ENCODE peak calls at places on chromosomes 2 and 18, in four cellular contexts. One of them, this sample, is unnamed.

GRCh38 chr2:126669772-126670171 is 13.8 kb downstream of the GYPC start:
- DNase-seq in AG09309: no peak
- DNase-seq in AG20443: no peak
- DNase-seq in EH: no peak
- DNase-seq in this sample: no peak

GRCh38 chr2:44944102-44944951 is 2.8 kb downstream of the SIX3 start:
- DNase-seq in AG20443: no peak
- DNase-seq in EH: no peak
- DNase-seq in AG09309: no peak
- DNase-seq in this sample: no peak

GRCh38 chr2:66370824-66371223 is 64.1 kb upstream of the MEIS1 start:
- DNase-seq in AG09309: no peak
- DNase-seq in AG20443: no peak
- DNase-seq in EH: peak
- DNase-seq in this sample: no peak

GRCh38 chr2:96260404-96261260 is 5.2 kb downstream of the TMEM127 start:
- DNase-seq in EH: peak
- DNase-seq in AG20443: peak
- DNase-seq in AG09309: peak
- DNase-seq in this sample: peak

GRCh38 chr2:158845869-158846268 is 50.8 kb downstream of the DAPL1 start:
- DNase-seq in AG09309: no peak
- DNase-seq in EH: peak
- DNase-seq in AG20443: peak
- DNase-seq in this sample: no peak

GRCh38 chr18:13566941-13567762 is 159.2 kb downstream of the FAM210A start:
- DNase-seq in AG09309: no peak
- DNase-seq in EH: no peak
- DNase-seq in AG20443: peak
- DNase-seq in this sample: no peak

GRCh38 chr2:222819722-222820333 is 41.0 kb upstream of the ACSL3 start:
- DNase-seq in AG09309: peak
- DNase-seq in EH: peak
- DNase-seq in AG20443: peak
- DNase-seq in this sample: no peak

GRCh38 chr2:8692783-8693768 is 11.2 kb downstream of the ID2 start:
- DNase-seq in AG20443: peak
- DNase-seq in EH: no peak
- DNase-seq in AG09309: no peak
- DNase-seq in this sample: peak

GRCh38 chr2:127498386-127498785 is 27.9 kb downstream of the IWS1 start:
- DNase-seq in EH: peak
- DNase-seq in AG20443: no peak
- DNase-seq in AG09309: no peak
- DNase-seq in this sample: no peak

GRCh38 chr2:46439582-46439981 is 39.8 kb upstream of the TMEM247 start:
- DNase-seq in AG09309: no peak
- DNase-seq in EH: no peak
- DNase-seq in AG20443: no peak
- DNase-seq in this sample: no peak

GRCh38 chr2:183125659-183126341 is 1.6 kb downstream of the NUP35 start:
- DNase-seq in EH: no peak
- DNase-seq in AG09309: no peak
- DNase-seq in AG20443: no peak
- DNase-seq in this sample: no peak

GRCh38 chr2:182522930-182523541 is 96.2 kb upstream of the PDE1A start:
- DNase-seq in EH: no peak
- DNase-seq in AG09309: no peak
- DNase-seq in AG20443: no peak
- DNase-seq in this sample: peak

GRCh38 chr2:130824492-130825061 is 12.1 kb upstream of the ARHGEF4 start:
- DNase-seq in EH: peak
- DNase-seq in AG09309: peak
- DNase-seq in AG20443: peak
- DNase-seq in this sample: no peak

GRCh38 chr18:79555885-79556284 is 123.7 kb upstream of the CTDP1 start:
- DNase-seq in AG09309: no peak
- DNase-seq in AG20443: no peak
- DNase-seq in EH: no peak
- DNase-seq in this sample: no peak

GRCh38 chr2:6764968-6765723 is 100.6 kb downstream of the CMPK2 start:
- DNase-seq in AG20443: no peak
- DNase-seq in EH: no peak
- DNase-seq in AG09309: no peak
- DNase-seq in this sample: peak

GRCh38 chr18:79526468-79527460 is 131.0 kb downstream of the NFATC1 start:
- DNase-seq in AG20443: no peak
- DNase-seq in AG09309: no peak
- DNase-seq in EH: no peak
- DNase-seq in this sample: no peak

GRCh38 chr2:62817995-62818713 is 112.6 kb downstream of the EHBP1 start:
- DNase-seq in EH: peak
- DNase-seq in AG09309: no peak
- DNase-seq in AG20443: no peak
- DNase-seq in this sample: no peak

GRCh38 chr2:106108791-106109190 is 85.3 kb downstream of the UXS1 start:
- DNase-seq in AG20443: no peak
- DNase-seq in EH: no peak
- DNase-seq in AG09309: no peak
- DNase-seq in this sample: no peak

GRCh38 chr2:241905716-241906376 is 36.3 kb downstream of the RTP5 start:
- DNase-seq in EH: no peak
- DNase-seq in AG09309: no peak
- DNase-seq in AG20443: no peak
- DNase-seq in this sample: no peak

GRCh38 chr2:28348149-28348567 is 44.5 kb upstream of the FOSL2 start:
- DNase-seq in AG09309: no peak
- DNase-seq in EH: no peak
- DNase-seq in AG20443: no peak
- DNase-seq in this sample: no peak

GRCh38 chr2:241860184-241861078 is 1.7 kb upstream of the PDCD1 start:
- DNase-seq in EH: no peak
- DNase-seq in AG09309: no peak
- DNase-seq in AG20443: no peak
- DNase-seq in this sample: no peak

GRCh38 chr2:105141099-105141614 is 100.4 kb upstream of the GPR45 start:
- DNase-seq in EH: no peak
- DNase-seq in AG20443: no peak
- DNase-seq in AG09309: no peak
- DNase-seq in this sample: no peak

GRCh38 chr2:196144513-196145126 is 26.8 kb downstream of the STK17B start:
- DNase-seq in EH: no peak
- DNase-seq in AG09309: no peak
- DNase-seq in AG20443: no peak
- DNase-seq in this sample: no peak

GRCh38 chr2:69588403-69588802 is 55.1 kb downstream of the AAK1 start:
- DNase-seq in EH: no peak
- DNase-seq in AG20443: no peak
- DNase-seq in AG09309: no peak
- DNase-seq in this sample: no peak

GRCh38 chr2:237927135-237927534 is 39.7 kb upstream of the UBE2F start:
- DNase-seq in AG20443: no peak
- DNase-seq in AG09309: no peak
- DNase-seq in EH: no peak
- DNase-seq in this sample: no peak